ENCODE peak calls at places on chromosomes 7 and 10, in seven cellular contexts. N, J, H, F, V, K and U are unnamed samples.

GRCh38 chr7:66837007-66837406 is 84.0 kb upstream of the TMEM248 start:
- DNase-seq in J (peak; percentile 21), N (peak; percentile 76), H (no peak), K (no peak), F (peak; percentile 77), V (no peak), U (no peak)

GRCh38 chr7:2616973-2617709 is 14.6 kb upstream of the TTYH3 start:
- DNase-seq in J (no peak), K (no peak), F (peak; percentile 61), H (peak; percentile 86), N (peak; percentile 63), V (no peak), U (no peak)

GRCh38 chr7:127803626-127804025 is 151.6 kb downstream of the SND1 start:
- DNase-seq in V (no peak), H (no peak), J (peak; percentile 53), F (no peak), N (no peak), K (no peak), U (no peak)

GRCh38 chr10:52949899-52950298 is 177.3 kb upstream of the MBL2 start:
- DNase-seq in F (no peak), V (no peak), K (no peak), N (peak; percentile 38), H (no peak), J (no peak), U (no peak)

GRCh38 chr10:11691319-11691755 is 50.8 kb upstream of the ECHDC3 start:
- DNase-seq in V (no peak), J (no peak), K (no peak), F (no peak), N (no peak), H (no peak), U (no peak)

GRCh38 chr7:130606161-130606560 is 62.4 kb downstream of the COPG2 start:
- DNase-seq in H (no peak), J (no peak), N (no peak), F (no peak), V (no peak), K (no peak), U (no peak)

GRCh38 chr10:60704480-60704879 is 73.8 kb upstream of the CDK1 start:
- DNase-seq in F (no peak), K (no peak), H (no peak), J (no peak), V (no peak), N (no peak), U (no peak)

GRCh38 chr7:137331378-137331777 is 12.2 kb downstream of the PTN start:
- DNase-seq in N (no peak), K (no peak), H (no peak), V (no peak), F (no peak), J (no peak), U (no peak)

GRCh38 chr7:77570330-77571011 is 33.4 kb downstream of the PTPN12 start:
- DNase-seq in N (no peak), H (no peak), F (peak; percentile 70), J (peak; percentile 57), V (no peak), K (no peak), U (no peak)

GRCh38 chr7:151247611-151248176 is 800 bp downstream of the SMARCD3 start:
- DNase-seq in K (no peak), V (no peak), F (no peak), N (peak; percentile 46), J (no peak), H (peak; percentile 83), U (peak; percentile 81)

DNA sequence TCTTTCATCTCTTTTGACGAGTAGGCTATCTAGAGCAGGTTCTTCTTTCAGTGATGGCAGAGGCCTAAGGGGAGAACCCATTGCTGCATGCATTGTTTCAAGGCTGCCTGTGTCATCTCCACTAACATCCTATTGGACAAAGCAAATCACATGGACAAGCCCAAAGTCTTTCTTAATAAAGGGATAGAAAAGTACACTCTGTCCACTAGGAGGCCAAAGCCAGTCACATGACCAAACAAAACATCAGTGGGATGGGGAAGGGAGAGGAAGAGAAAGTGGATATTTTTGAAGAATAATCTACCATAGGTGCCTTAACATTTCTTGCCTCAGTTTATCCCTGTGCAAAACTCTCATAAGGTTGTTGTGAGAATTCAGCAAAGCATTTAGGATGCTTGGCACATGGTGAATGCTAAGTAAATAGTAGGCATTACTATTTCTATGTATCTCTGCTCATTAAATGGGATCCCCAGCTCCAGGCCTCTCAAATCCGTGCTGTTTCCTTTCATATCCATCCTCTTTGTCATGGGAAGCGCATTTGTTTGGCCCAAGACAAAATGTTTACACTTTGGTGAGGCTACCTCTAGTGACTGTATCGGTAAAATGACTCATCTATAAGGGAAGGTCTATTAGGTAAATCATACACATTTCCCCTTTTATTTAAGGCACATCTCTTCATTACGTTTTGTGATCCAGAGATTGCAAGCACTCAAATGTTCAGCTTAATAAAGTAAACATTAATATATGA is 16.7 kb upstream of the CADPS2 start:
- DNase-seq in K (no peak), N (no peak), H (no peak), J (peak; percentile 4), F (no peak), V (no peak), U (no peak)
- TF ChIP-seq CTCF in K (peak; percentile 62), N (peak; percentile 37), H (no peak), J (no peak), F (no peak), V (peak; percentile 23), U (no peak)

DNA sequence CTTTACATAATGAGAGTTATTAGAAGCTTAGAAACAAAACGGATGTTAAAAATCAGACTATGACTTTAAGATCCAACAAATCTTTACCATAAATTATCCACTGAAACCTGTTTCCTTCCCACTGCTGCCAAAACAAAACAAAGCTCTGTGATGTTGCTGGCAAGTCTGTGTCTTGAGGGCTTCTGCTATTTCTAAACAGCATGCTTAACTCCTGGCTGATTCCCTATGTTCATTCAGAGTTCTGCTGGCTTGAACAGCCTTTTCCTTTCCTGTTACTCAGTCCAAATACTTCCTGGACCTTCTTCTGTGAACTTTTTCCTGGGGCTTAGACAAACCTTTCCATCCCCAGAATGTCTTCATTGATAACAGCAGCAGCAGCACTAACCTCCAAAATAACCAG is 448.1 kb downstream of the SORCS1 start:
- DNase-seq in N (no peak), J (no peak), F (no peak), V (no peak), H (no peak), K (no peak), U (no peak)
- TF ChIP-seq CTCF in N (no peak), J (no peak), F (no peak), V (no peak), H (no peak), K (no peak), U (no peak)

GRCh38 chr10:18616337-18616736 is 35.0 kb downstream of the NSUN6 start:
- DNase-seq in H (no peak), N (no peak), F (no peak), J (no peak), V (no peak), K (no peak), U (no peak)
- TF ChIP-seq CTCF in H (no peak), N (no peak), F (no peak), J (no peak), V (no peak), K (no peak), U (no peak)

GRCh38 chr7:94655884-94656657 is at the start of gene SGCE:
- DNase-seq in K (peak; percentile 86), J (peak; percentile 71), N (peak; percentile 88), H (peak; percentile 85), V (peak; percentile 74), F (peak; percentile 21), U (no peak)
- TF ChIP-seq CTCF in K (peak; percentile 79), J (peak; percentile 57), N (peak; percentile 65), H (peak; percentile 32), V (peak; percentile 77), F (no peak), U (peak; percentile 70)

GRCh38 chr10:36880898-36881297 is 244.5 kb upstream of the ANKRD30A start:
- DNase-seq in J (peak; percentile 15), N (peak; percentile 36), H (no peak), K (no peak), F (no peak), V (no peak), U (no peak)
- TF ChIP-seq CTCF in J (peak; percentile 69), N (peak; percentile 59), H (no peak), K (peak; percentile 77), F (no peak), V (peak; percentile 56), U (no peak)

DNA sequence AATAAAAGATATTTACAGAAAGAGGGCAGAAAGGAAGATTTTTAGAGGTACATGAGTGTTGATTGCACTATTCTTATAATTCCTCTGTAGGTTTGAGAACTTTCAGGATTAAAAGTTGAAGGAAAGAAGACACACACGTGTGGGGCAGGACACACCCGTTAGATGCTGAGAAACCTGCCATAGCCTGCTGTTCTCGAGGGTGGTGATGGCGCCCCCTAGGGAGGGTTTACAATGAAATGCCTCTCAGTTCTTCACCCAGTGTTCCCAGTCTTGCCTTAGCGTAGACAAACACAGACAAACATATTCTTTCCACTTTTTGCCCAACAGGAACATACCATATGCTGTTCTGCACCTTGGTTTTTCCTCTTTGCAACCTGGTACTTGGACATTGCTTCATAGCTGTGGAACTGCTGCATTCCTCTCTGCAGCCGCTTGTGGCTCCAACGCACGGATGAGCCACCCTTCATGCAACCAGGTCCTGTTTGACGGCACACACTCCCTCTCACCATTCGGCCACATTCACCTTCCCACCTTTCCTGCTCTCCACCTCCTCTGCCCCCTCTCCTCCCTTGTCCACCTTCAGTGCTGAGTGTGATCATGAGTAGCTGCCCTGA is 23.3 kb upstream of the HSPA12A start:
- DNase-seq in K (no peak), N (no peak), J (no peak), H (peak; percentile 66), V (no peak), F (no peak), U (no peak)
- TF ChIP-seq CTCF in K (no peak), N (peak; percentile 34), J (peak; percentile 40), H (peak; percentile 16), V (peak; percentile 16), F (peak; percentile 2), U (no peak)